ENCODE peak calls at places on chromosome 11, in five cellular contexts. H is kidney, E is Caco-2, K is BJ, N is right atrium auricular region. B is an unnamed sample.

GRCh38 chr11:98601181-98601773 is 419.5 kb upstream of the CNTN5 start:
- DNase-seq in E (no peak), H (no peak), K (no peak), N (no peak), B (no peak)

GRCh38 chr11:5967708-5968107 is 586 bp downstream of the OR56A5 start:
- DNase-seq in E (no peak), N (no peak), K (no peak), H (no peak), B (no peak)

GRCh38 chr11:16809901-16810668 is 71.6 kb downstream of the C11orf58 start:
- DNase-seq in K (no peak), N (peak), E (no peak), H (no peak), B (peak)

GRCh38 chr11:2586091-2586792 is 113.6 kb downstream of the KCNQ1OT1 start:
- DNase-seq in K (no peak), E (no peak), H (peak), N (no peak), B (no peak)

GRCh38 chr11:13316528-13316961 is 39.0 kb downstream of the BMAL1 start:
- DNase-seq in H (no peak), N (no peak), E (no peak), K (peak), B (peak)

GRCh38 chr11:8959546-8960166 is 4.6 kb downstream of the TMEM9B start:
- DNase-seq in N (no peak), K (peak), E (peak), H (no peak), B (peak)

GRCh38 chr11:46291441-46292143 is 14.1 kb downstream of the CREB3L1 start:
- DNase-seq in E (no peak), K (no peak), N (no peak), H (peak), B (no peak)

GRCh38 chr11:75820636-75821035 is 5.6 kb downstream of the UVRAG start:
- DNase-seq in N (no peak), K (no peak), H (no peak), E (no peak), B (no peak)

GRCh38 chr11:75734491-75735180 is 17.0 kb downstream of the MOGAT2 start:
- DNase-seq in N (no peak), H (no peak), E (peak), K (no peak), B (no peak)

GRCh38 chr11:73528877-73529530 is 68.9 kb downstream of the FAM168A start:
- DNase-seq in E (no peak), K (no peak), N (no peak), H (no peak), B (no peak)

GRCh38 chr11:32706985-32707736 is 87.3 kb downstream of the CCDC73 start:
- DNase-seq in E (no peak), H (no peak), N (no peak), K (peak), B (peak)

GRCh38 chr11:77073328-77074001 is 6.7 kb downstream of the CAPN5 start:
- DNase-seq in E (peak), H (peak), N (peak), K (peak), B (peak)

GRCh38 chr11:29019960-29020683 is 911.9 kb downstream of the METTL15 start:
- DNase-seq in K (no peak), N (no peak), E (peak), H (no peak), B (peak)

GRCh38 chr11:122317337-122317736 is 201.3 kb upstream of the BLID start:
- DNase-seq in K (peak), N (no peak), E (no peak), H (no peak), B (peak)

GRCh38 chr11:64855596-64856304 is 11.3 kb upstream of the CDC42BPG start:
- DNase-seq in K (no peak), N (no peak), E (no peak), H (no peak), B (no peak)

GRCh38 chr11:119664063-119664572 is 64.9 kb downstream of the NECTIN1 start:
- DNase-seq in H (no peak), E (peak), K (no peak), N (no peak), B (no peak)

GRCh38 chr11:129277216-129277838 is 85.2 kb upstream of the ARHGAP32 start:
- DNase-seq in E (peak), N (no peak), K (no peak), H (no peak), B (no peak)

GRCh38 chr11:28146123-28146751 is 38.0 kb downstream of the METTL15 start:
- DNase-seq in N (no peak), E (no peak), K (peak), H (no peak), B (peak)

GRCh38 chr11:48879256-48879655 is 104.4 kb downstream of the TRIM51G start:
- DNase-seq in E (no peak), H (no peak), N (no peak), K (no peak), B (no peak)

GRCh38 chr11:103035656-103036434 is 56.1 kb downstream of the DCUN1D5 start:
- DNase-seq in N (no peak), H (no peak), E (peak), K (peak), B (peak)

GRCh38 chr11:132874638-132875037 is 657.7 kb downstream of the OPCML start:
- DNase-seq in N (no peak), K (peak), H (no peak), E (no peak), B (peak)

GRCh38 chr11:3953327-3953726 is 97.9 kb downstream of the STIM1 start:
- DNase-seq in E (no peak), H (no peak), K (no peak), N (no peak), B (no peak)

GRCh38 chr11:4181780-4182721 is 87.5 kb downstream of the RRM1 start:
- DNase-seq in K (no peak), N (peak), H (peak), E (peak), B (no peak)

GRCh38 chr11:77968337-77968736 is 26.1 kb downstream of the INTS4 start:
- DNase-seq in N (no peak), H (no peak), E (no peak), K (no peak), B (no peak)

GRCh38 chr11:10413268-10413667 is 41.8 kb upstream of the AMPD3 start:
- DNase-seq in K (no peak), N (peak), E (no peak), H (no peak), B (no peak)

GRCh38 chr11:2915473-2915872 is 13.7 kb downstream of the PHLDA2 start:
- DNase-seq in H (no peak), K (no peak), N (no peak), E (no peak), B (no peak)

GRCh38 chr11:115164774-115165173 is 339.4 kb downstream of the CADM1 start:
- DNase-seq in H (no peak), N (no peak), E (no peak), K (no peak), B (peak)

GRCh38 chr11:66335531-66336233 is 552 bp downstream of the RIN1 start:
- DNase-seq in E (peak), K (no peak), N (no peak), H (peak), B (no peak)
- TF ChIP-seq CTCF in E (no peak), K (peak), N (no peak), H (no peak), B (no peak)

GRCh38 chr11:11998091-11998781 is 10.2 kb downstream of the DKK3 start:
- DNase-seq in E (no peak), N (no peak), K (peak), H (no peak), B (peak)
- H3K4me3 ChIP-seq in E (no peak), N (no peak), K (no peak), H (no peak), B (peak)

GRCh38 chr11:120696597-120696996 is 185.0 kb downstream of the GRIK4 start:
- DNase-seq in K (no peak), E (no peak), H (no peak), N (no peak), B (no peak)
- TF ChIP-seq CTCF in K (peak), E (peak), H (no peak), N (no peak), B (no peak)

GRCh38 chr11:15748673-15749190 is 607.6 kb downstream of the SOX6 start:
- DNase-seq in K (no peak), N (no peak), E (no peak), H (no peak), B (no peak)
- H3K4me3 ChIP-seq in K (no peak), N (no peak), E (no peak), H (no peak), B (no peak)

GRCh38 chr11:1566381-1567051 is 5.6 kb downstream of the DUSP8 start:
- DNase-seq in H (peak), E (no peak), K (no peak), N (no peak), B (no peak)
- TF ChIP-seq CTCF in H (no peak), E (no peak), K (no peak), N (no peak), B (peak)

GRCh38 chr11:111573821-111574249 is 28.4 kb upstream of the SIK2 start:
- DNase-seq in H (no peak), N (no peak), E (no peak), K (no peak), B (no peak)
- H3K4me3 ChIP-seq in H (peak), N (peak), E (no peak), K (no peak), B (no peak)